ENCODE peak calls at places on chromosome 18, in six cellular contexts. M is H9, D is neuronal stem cell, C is H1, L is mesenchymal stem cell, J is trophoblast cell. Y is an unnamed sample.

GRCh38 chr18:79825913-79826312 is 28.2 kb downstream of the KCNG2 start:
- DNase-seq in J (no peak), C (peak; percentile 39), D (no peak), M (no peak), L (no peak), Y (no peak)

GRCh38 chr18:57440331-57441101 is 5.3 kb downstream of the ONECUT2 start:
- DNase-seq in M (peak; percentile 69), L (no peak), D (peak; percentile 29), J (no peak), C (peak; percentile 72), Y (no peak)

GRCh38 chr18:36496022-36496421 is 198.5 kb downstream of the FHOD3 start:
- DNase-seq in J (peak; percentile 67), D (no peak), C (peak; percentile 33), M (no peak), L (no peak), Y (no peak)

GRCh38 chr18:36758001-36758400 is 70.8 kb downstream of the TPGS2 start:
- DNase-seq in D (no peak), C (no peak), J (no peak), M (no peak), L (no peak), Y (peak; percentile 23)

GRCh38 chr18:70025580-70025979 is 77.9 kb upstream of the CD226 start:
- DNase-seq in M (no peak), C (no peak), J (no peak), D (no peak), L (no peak), Y (no peak)

GRCh38 chr18:58163004-58163590 is 119.1 kb downstream of the NEDD4L start:
- DNase-seq in M (no peak), L (no peak), D (no peak), C (no peak), J (no peak), Y (no peak)

GRCh38 chr18:3321133-3321812 is 59.3 kb downstream of the MYL12B start:
- DNase-seq in C (no peak), L (peak; percentile 77), M (no peak), J (no peak), D (no peak), Y (peak; percentile 96)

GRCh38 chr18:66129248-66129647 is 378.4 kb downstream of the CDH7 start:
- DNase-seq in D (no peak), L (no peak), C (no peak), M (no peak), J (no peak), Y (no peak)

GRCh38 chr18:13217971-13218375 is 587 bp upstream of the LDLRAD4 start:
- DNase-seq in D (no peak), J (no peak), M (no peak), C (peak; percentile 68), L (peak; percentile 9), Y (no peak)

GRCh38 chr18:68972176-68972575 is 174.3 kb downstream of the CCDC102B start:
- DNase-seq in M (no peak), J (peak; percentile 48), L (peak; percentile 21), C (no peak), D (no peak), Y (no peak)

GRCh38 chr18:8522756-8523155 is 86.5 kb upstream of the RAB12 start:
- DNase-seq in L (no peak), J (no peak), C (no peak), M (no peak), D (no peak), Y (no peak)

GRCh38 chr18:48165104-48165866 is 234.8 kb upstream of the SMAD2 start:
- DNase-seq in C (no peak), M (no peak), J (no peak), L (no peak), D (no peak), Y (no peak)

GRCh38 chr18:70522183-70522582 is 233.3 kb downstream of the SOCS6 start:
- DNase-seq in D (no peak), L (no peak), M (no peak), J (no peak), C (no peak), Y (no peak)

GRCh38 chr18:39480494-39481245 is 1915.1 kb upstream of the CELF4 start:
- DNase-seq in L (peak; percentile 6), J (no peak), M (no peak), D (no peak), C (no peak), Y (peak; percentile 55)

GRCh38 chr18:8106603-8107002 is 502.6 kb upstream of the RAB12 start:
- DNase-seq in L (no peak), D (no peak), M (no peak), C (no peak), J (peak; percentile 41), Y (no peak)

GRCh38 chr18:44790860-44791259 is 110.2 kb downstream of the SETBP1 start:
- DNase-seq in L (no peak), D (no peak), C (no peak), J (no peak), M (no peak), Y (no peak)

GRCh38 chr18:7317804-7318231 is 86.9 kb downstream of the LRRC30 start:
- DNase-seq in M (no peak), L (no peak), C (no peak), J (no peak), D (no peak), Y (no peak)

GRCh38 chr18:46445914-46446313 is 211.1 kb downstream of the LOXHD1 start:
- DNase-seq in L (no peak), M (no peak), C (no peak), J (no peak), D (no peak), Y (no peak)

GRCh38 chr18:31399336-31400032 is 22.9 kb downstream of the DSG4 start:
- DNase-seq in C (no peak), J (no peak), M (no peak), D (no peak), L (peak; percentile 41), Y (no peak)

GRCh38 chr18:73944715-73945114 is 202.9 kb downstream of the FBXO15 start:
- DNase-seq in M (no peak), D (no peak), L (no peak), C (no peak), J (no peak), Y (no peak)

GRCh38 chr18:34697233-34697632 is 12.9 kb upstream of the DTNA start:
- DNase-seq in M (no peak), L (no peak), J (no peak), D (no peak), C (no peak), Y (no peak)

GRCh38 chr18:23380001-23380550 is 73.0 kb upstream of the RIOK3 start:
- DNase-seq in C (no peak), J (peak; percentile 93), M (no peak), L (peak; percentile 60), D (no peak), Y (peak; percentile 83)
- H3K79me1 ChIP-seq in C (no peaks in the 10 kb centered on the region), J (no peaks in the 10 kb centered on the region), M (no peaks in the 10 kb centered on the region), L (peaks cover 7% of the 10 kb centered on the region), D (no peaks in the 10 kb centered on the region), Y (peaks cover 5% of the 10 kb centered on the region)

GRCh38 chr18:78625446-78625845 is 354.2 kb upstream of the SALL3 start:
- DNase-seq in M (no peak), J (no peak), D (no peak), C (no peak), L (no peak), Y (no peak)

GRCh38 chr18:78622251-78622953 is 357.2 kb upstream of the SALL3 start:
- DNase-seq in C (no peak), J (no peak), M (no peak), D (no peak), L (no peak), Y (no peak)

GRCh38 chr18:78621141-78621540 is 358.5 kb upstream of the SALL3 start:
- DNase-seq in L (no peak), J (no peak), D (no peak), C (no peak), M (no peak), Y (no peak)

GRCh38 chr18:78624646-78625279 is 354.9 kb upstream of the SALL3 start:
- DNase-seq in C (no peak), M (no peak), J (no peak), D (no peak), L (no peak), Y (no peak)

DNA sequence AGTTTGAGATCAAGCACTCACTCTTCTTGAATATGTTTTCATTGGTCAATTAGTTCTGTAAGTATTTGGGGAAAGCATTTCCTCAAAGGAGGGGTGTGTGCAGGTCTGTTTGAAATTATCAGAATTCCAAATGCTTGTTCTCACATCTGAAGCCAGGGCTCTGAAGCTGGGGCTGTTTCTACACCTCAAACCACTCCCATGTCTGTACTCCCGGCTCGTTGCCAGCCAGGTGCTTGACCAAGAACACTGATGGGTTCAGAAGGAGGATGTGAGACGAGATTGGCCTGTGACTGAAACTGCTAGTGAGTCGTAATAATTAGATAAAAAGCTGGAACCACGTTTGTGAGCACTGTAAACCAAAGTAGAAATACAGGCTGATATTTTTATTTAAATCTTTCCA is 356.5 kb upstream of the SALL3 start:
- DNase-seq in C (no peak), D (no peak), L (no peak), M (no peak), J (no peak), Y (no peak)
- H3K9me3 ChIP-seq in C (peaks cover 3% of the 10 kb centered on the region), D (no peaks in the 10 kb centered on the region), L (peaks cover 19% of the 10 kb centered on the region), M (no peaks in the 10 kb centered on the region), J (peaks cover 6% of the 10 kb centered on the region), Y (peaks cover 55% of the 10 kb centered on the region)

GRCh38 chr18:10457798-10458197 is 3.4 kb downstream of the APCDD1 start:
- DNase-seq in D (no peak), J (no peak), L (no peak), C (no peak), M (no peak), Y (peak; percentile 24)

GRCh38 chr18:10454800-10455550 is 540 bp downstream of the APCDD1 start:
- DNase-seq in L (peak; percentile 55), C (peak; percentile 67), J (peak; percentile 25), D (peak; percentile 17), M (peak; percentile 45), Y (peak; percentile 20)

GRCh38 chr18:10455726-10456453 is 1.5 kb downstream of the APCDD1 start:
- DNase-seq in J (no peak), D (no peak), M (peak; percentile 42), L (no peak), C (no peak), Y (no peak)

GRCh38 chr18:10453885-10454772 is at the start of gene APCDD1:
- DNase-seq in J (peak; percentile 47), M (peak; percentile 85), D (peak; percentile 67), C (peak; percentile 75), L (peak; percentile 53), Y (no peak)

GRCh38 chr18:10456718-10457499 is 2.5 kb downstream of the APCDD1 start:
- DNase-seq in C (no peak), M (no peak), J (no peak), D (no peak), L (no peak), Y (no peak)
- H3K4me1 ChIP-seq in C (no peaks in the 10 kb centered on the region), M (peaks cover 4% of the 10 kb centered on the region), J (peaks cover 12% of the 10 kb centered on the region), D (peaks cover 9% of the 10 kb centered on the region), L (peaks cover 15% of the 10 kb centered on the region), Y (no peaks in the 10 kb centered on the region)

GRCh38 chr18:51160646-51161045 is 36.8 kb downstream of the MEX3C start:
- DNase-seq in D (no peak), C (no peak), M (no peak), J (no peak), L (no peak), Y (no peak)

GRCh38 chr18:51162617-51163016 is 34.9 kb downstream of the MEX3C start:
- DNase-seq in L (no peak), C (no peak), D (no peak), M (no peak), J (no peak), Y (no peak)

GRCh38 chr18:51164327-51165290 is 32.9 kb downstream of the MEX3C start:
- DNase-seq in D (no peak), C (no peak), L (no peak), M (no peak), J (no peak), Y (no peak)

GRCh38 chr18:51165296-51165695 is 32.2 kb downstream of the MEX3C start:
- DNase-seq in J (no peak), C (no peak), L (no peak), D (no peak), M (no peak), Y (no peak)

GRCh38 chr18:51163543-51163942 is 33.9 kb downstream of the MEX3C start:
- DNase-seq in J (no peak), D (no peak), M (no peak), C (no peak), L (no peak), Y (no peak)
- H3K79me1 ChIP-seq in J (no peaks in the 10 kb centered on the region), D (no peaks in the 10 kb centered on the region), M (no peaks in the 10 kb centered on the region), C (no peaks in the 10 kb centered on the region), L (peaks cover 14% of the 10 kb centered on the region), Y (no peaks in the 10 kb centered on the region)

Y was measured in IMR-90.